ENCODE peak calls at places on chromosomes 13 and 19, in seven cellular contexts. R is IMR-90; G is hippocampal formation; W is non-pigmented ciliary epithelial cell; V is GM13976; L is stimulated activated CD4-positive, alpha-beta T cell treated with anti-CD3 and anti-CD28 coated beads, TNF-alpha, amount 100 ng/mL, for 1 hour; T is HFFc6. C is an unnamed sample.

GRCh38 chr19:40553885-40554857 is 22.5 kb upstream of the SHKBP1 start:
- DNase-seq in R (no peak), G (no peak), W (no peak), V (no peak), L (no peak), T (no peak), C (no peak)

GRCh38 chr13:85223883-85224656 is 575.1 kb downstream of the SLITRK6 start:
- DNase-seq in R (peak), G (no peak), W (no peak), V (no peak), L (no peak), T (no peak), C (no peak)

GRCh38 chr19:40831502-40832430 is 18.5 kb downstream of the CYP2A6 start:
- DNase-seq in R (peak), G (no peak), W (peak), V (no peak), L (no peak), T (peak), C (peak)

GRCh38 chr19:35395762-35396199 is 24.9 kb downstream of the GPR42 start:
- DNase-seq in R (no peak), G (no peak), W (no peak), V (no peak), L (no peak), T (no peak), C (no peak)

GRCh38 chr13:34816543-34816942 is 125.5 kb upstream of the NBEA start:
- DNase-seq in R (no peak), G (no peak), W (no peak), V (no peak), L (no peak), T (peak), C (peak)

GRCh38 chr13:83153833-83154232 is 728.4 kb downstream of the SLITRK1 start:
- DNase-seq in R (no peak), G (no peak), W (no peak), V (no peak), L (no peak), T (no peak), C (no peak)

GRCh38 chr19:18346091-18346490 is 5.7 kb downstream of the PGPEP1 start:
- DNase-seq in R (no peak), G (no peak), W (no peak), V (no peak), L (no peak), T (no peak), C (no peak)

GRCh38 chr13:99432637-99433542 is 68.4 kb upstream of the TM9SF2 start:
- DNase-seq in R (peak), G (no peak), W (no peak), V (peak), L (peak), T (peak), C (peak)

GRCh38 chr19:16449330-16449961 is 22.3 kb downstream of the EPS15L1 start:
- DNase-seq in R (peak), G (no peak), W (no peak), V (peak), L (no peak), T (peak), C (peak)

GRCh38 chr19:5048727-5049553 is 80.0 kb downstream of the KDM4B start:
- DNase-seq in R (peak), G (no peak), W (no peak), V (no peak), L (no peak), T (peak), C (peak)

GRCh38 chr13:30429235-30429634 is 6.9 kb downstream of the UBE2L5 start:
- DNase-seq in R (no peak), G (no peak), W (no peak), V (no peak), L (no peak), T (no peak), C (no peak)

GRCh38 chr13:53121131-53121773 is 92.6 kb downstream of the OLFM4 start:
- DNase-seq in R (no peak), G (no peak), W (no peak), V (no peak), L (no peak), T (no peak), C (no peak)

C was measured in EL.